ENCODE peak calls at places on chromosome 18, in five cellular contexts. O is kidney, D is H9, P is HepG2, J is lower lobe of right lung. E is an unnamed sample. For H3K4me1, the result is how much of the 10 kb centered on the place peaks cover.

GRCh38 chr18:22829781-22830180 is 103.3 kb upstream of the RBBP8 start:
- DNase-seq in P (no peak), O (no peak), D (no peak), J (no peak), E (no peak)

GRCh38 chr18:8669571-8669970 is 35.8 kb upstream of the MTCL1 start:
- DNase-seq in J (no peak), P (no peak), O (no peak), D (no peak), E (no peak)

GRCh38 chr18:43978174-43978573 is 700.9 kb upstream of the SYT4 start:
- DNase-seq in P (no peak), D (no peak), O (no peak), J (no peak), E (no peak)

GRCh38 chr18:64115906-64116305 is 33.0 kb downstream of the LINC00305 start:
- DNase-seq in O (no peak), J (no peak), P (no peak), D (no peak), E (peak)

GRCh38 chr18:45650321-45650720 is 35.0 kb downstream of the SLC14A2 start:
- DNase-seq in J (no peak), O (no peak), P (no peak), D (no peak), E (no peak)

GRCh38 chr18:48914581-48915251 is 36.0 kb downstream of the SMAD7 start:
- DNase-seq in P (no peak), J (no peak), D (peak), O (no peak), E (peak)

GRCh38 chr18:72866572-72866900 is 1.3 kb downstream of the NETO1 start:
- DNase-seq in J (no peak), D (no peak), O (no peak), P (no peak), E (no peak)

GRCh38 chr18:70292628-70293027 is 3.8 kb downstream of the SOCS6 start:
- DNase-seq in D (no peak), J (no peak), P (no peak), O (no peak), E (no peak)

GRCh38 chr18:41761329-41762028 is 193.6 kb upstream of the PIK3C3 start:
- DNase-seq in D (no peak), P (no peak), J (no peak), O (no peak), E (no peak)

GRCh38 chr18:24023185-24023814 is 8.7 kb downstream of the TTC39C start:
- DNase-seq in D (peak), P (peak), O (no peak), J (no peak), E (no peak)

GRCh38 chr18:48106976-48107781 is 176.7 kb upstream of the SMAD2 start:
- DNase-seq in J (no peak), D (peak), O (no peak), P (no peak), E (no peak)

GRCh38 chr18:9823805-9824473 is 61.8 kb upstream of the TXNDC2 start:
- DNase-seq in O (no peak), P (no peak), D (no peak), J (no peak), E (no peak)

GRCh38 chr18:26448714-26449159 is 99.6 kb downstream of the KCTD1 start:
- DNase-seq in O (no peak), J (no peak), P (no peak), D (no peak), E (no peak)

GRCh38 chr18:23862071-23862470 is 152.5 kb upstream of the TTC39C start:
- DNase-seq in O (no peak), D (no peak), J (no peak), P (no peak), E (peak)

GRCh38 chr18:62324917-62325805 is at the start of gene TNFRSF11A:
- DNase-seq in O (peak), P (no peak), D (peak), J (peak), E (no peak)

GRCh38 chr18:13453714-13454113 is 235.2 kb downstream of the LDLRAD4 start:
- DNase-seq in O (no peak), P (no peak), J (no peak), D (peak), E (no peak)

GRCh38 chr18:23825978-23826405 is 136.7 kb downstream of the LAMA3 start:
- DNase-seq in D (no peak), O (peak), J (no peak), P (no peak), E (peak)

GRCh38 chr18:9380571-9381390 is 46.2 kb downstream of the TWSG1 start:
- DNase-seq in J (no peak), P (no peak), D (no peak), O (no peak), E (peak)

GRCh38 chr18:74546007-74546406 is 11.7 kb downstream of the CNDP1 start:
- DNase-seq in D (no peak), J (no peak), P (no peak), O (no peak), E (no peak)

GRCh38 chr18:45664824-45665763 is 49.8 kb downstream of the SLC14A2 start:
- DNase-seq in D (peak), P (peak), J (no peak), O (no peak), E (peak)

GRCh38 chr18:23626451-23627279 is 36.0 kb downstream of the ANKRD29 start:
- DNase-seq in D (no peak), P (no peak), J (no peak), O (no peak), E (no peak)

GRCh38 chr18:50170004-50170403 is 24.9 kb downstream of the MYO5B start:
- DNase-seq in J (no peak), P (no peak), D (no peak), O (no peak), E (no peak)

GRCh38 chr18:50172367-50172766 is 22.6 kb downstream of the MYO5B start:
- DNase-seq in P (no peak), D (no peak), J (no peak), O (no peak), E (no peak)

GRCh38 chr18:50163505-50163904 is 31.4 kb downstream of the MYO5B start:
- DNase-seq in P (no peak), J (no peak), D (no peak), O (no peak), E (no peak)

DNA sequence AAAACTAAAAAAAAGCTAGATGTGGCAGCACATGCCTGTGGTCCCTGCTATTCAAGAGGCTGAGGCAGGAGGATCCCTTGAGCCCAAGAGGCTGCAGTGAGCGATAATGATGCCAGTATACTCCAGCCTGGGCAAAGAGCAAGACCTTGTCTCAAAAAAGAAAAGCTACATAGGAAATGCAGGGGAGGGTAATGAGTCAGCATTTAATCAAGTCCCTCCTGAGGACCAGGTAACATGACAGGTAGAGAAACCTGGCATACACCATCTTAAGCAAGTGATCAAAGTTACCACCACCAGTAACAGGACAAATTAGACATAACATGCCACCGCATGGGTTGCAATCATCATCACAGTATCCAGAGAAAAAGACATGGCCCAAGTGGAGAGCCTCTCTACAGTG is 25.8 kb downstream of the MYO5B start:
- DNase-seq in P (no peak), O (no peak), J (no peak), D (no peak), E (no peak)
- H3K4me1 ChIP-seq in P (under half), O (under half), J (under half), D (under half), E (under half)

GRCh38 chr18:32383040-32383819 is 87.5 kb downstream of the GAREM1 start:
- DNase-seq in P (peak), O (no peak), D (no peak), J (no peak), E (no peak)
- H3K27ac ChIP-seq in P (peak), O (no peak), D (no peak), J (no peak), E (no peak)

GRCh38 chr18:57585846-57586242 is 658 bp downstream of the FECH start:
- DNase-seq in O (no peak), D (no peak), J (no peak), P (no peak), E (no peak)
- H3K4me1 ChIP-seq in O (under half), D (under half), J (under half), P (under half), E (under half)

DNA sequence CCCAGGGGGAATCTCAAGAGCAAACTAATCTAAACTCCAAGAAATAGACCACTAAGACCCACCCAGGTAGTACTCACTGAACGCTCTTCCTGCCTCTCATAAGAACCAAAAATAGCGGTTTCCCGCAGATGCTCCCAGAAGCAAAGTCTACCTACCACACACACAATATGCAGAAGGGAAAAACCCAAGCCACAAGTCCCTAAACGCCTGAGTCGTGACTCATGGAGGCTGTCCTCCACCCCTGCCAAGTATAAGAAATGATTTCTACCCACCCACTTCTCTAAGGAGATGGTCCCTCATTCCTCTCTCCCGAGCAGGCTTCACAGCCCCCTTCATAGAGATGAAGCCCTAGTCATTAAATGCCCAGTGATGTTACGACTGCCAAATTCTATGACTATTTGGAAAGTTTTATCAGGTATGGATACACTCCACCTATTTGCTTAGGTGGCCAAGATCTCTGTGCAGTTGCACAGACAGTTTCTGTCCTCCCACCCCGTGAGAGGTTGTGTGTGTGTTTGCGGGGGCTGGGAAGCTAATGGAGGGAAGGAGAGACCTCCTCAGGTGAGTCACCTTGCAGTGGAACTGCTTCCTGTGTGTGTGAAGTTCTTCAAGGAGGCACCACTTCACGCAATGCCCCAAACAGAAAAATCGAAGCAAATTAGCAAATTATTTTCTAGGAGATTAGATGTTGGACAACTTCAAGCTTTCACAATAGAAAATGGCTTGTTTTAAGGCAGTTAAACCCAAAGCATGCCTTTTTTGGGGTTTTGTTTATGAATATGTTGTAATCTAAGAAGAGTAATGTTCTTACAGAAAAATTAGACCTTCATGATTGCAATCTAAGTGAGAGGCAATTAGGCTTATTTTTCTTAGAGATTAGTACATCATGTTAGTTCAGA is 175.1 kb downstream of the TGIF1 start:
- DNase-seq in P (no peak), J (no peak), O (no peak), D (no peak), E (peak)
- H3K27ac ChIP-seq in P (peak), J (peak), O (peak), D (no peak), E (peak)

DNA sequence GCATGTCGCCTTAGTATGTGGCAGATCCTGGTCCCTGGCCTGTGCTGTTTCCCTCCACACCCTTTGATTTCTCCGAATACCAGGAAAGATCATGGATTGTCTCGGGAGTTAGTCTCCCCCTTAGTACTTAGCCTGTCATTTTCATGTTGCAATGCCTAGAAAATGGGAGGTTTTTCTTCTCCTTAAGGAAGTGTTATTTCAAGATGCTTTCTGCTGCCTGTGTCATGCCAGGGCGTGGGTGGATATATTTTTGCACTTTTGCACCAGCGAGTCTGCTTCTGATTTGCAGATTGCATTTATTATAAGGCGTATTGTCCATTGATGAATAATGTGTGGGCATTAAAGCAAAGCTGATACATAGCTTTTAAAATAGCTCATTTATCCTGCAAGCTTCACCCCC is 223.5 kb downstream of the NEDD4L start:
- DNase-seq in P (no peak), J (no peak), D (no peak), O (no peak), E (no peak)
- H3K4me1 ChIP-seq in P (under half), J (under half), D (under half), O (under half), E (under half)

DNA sequence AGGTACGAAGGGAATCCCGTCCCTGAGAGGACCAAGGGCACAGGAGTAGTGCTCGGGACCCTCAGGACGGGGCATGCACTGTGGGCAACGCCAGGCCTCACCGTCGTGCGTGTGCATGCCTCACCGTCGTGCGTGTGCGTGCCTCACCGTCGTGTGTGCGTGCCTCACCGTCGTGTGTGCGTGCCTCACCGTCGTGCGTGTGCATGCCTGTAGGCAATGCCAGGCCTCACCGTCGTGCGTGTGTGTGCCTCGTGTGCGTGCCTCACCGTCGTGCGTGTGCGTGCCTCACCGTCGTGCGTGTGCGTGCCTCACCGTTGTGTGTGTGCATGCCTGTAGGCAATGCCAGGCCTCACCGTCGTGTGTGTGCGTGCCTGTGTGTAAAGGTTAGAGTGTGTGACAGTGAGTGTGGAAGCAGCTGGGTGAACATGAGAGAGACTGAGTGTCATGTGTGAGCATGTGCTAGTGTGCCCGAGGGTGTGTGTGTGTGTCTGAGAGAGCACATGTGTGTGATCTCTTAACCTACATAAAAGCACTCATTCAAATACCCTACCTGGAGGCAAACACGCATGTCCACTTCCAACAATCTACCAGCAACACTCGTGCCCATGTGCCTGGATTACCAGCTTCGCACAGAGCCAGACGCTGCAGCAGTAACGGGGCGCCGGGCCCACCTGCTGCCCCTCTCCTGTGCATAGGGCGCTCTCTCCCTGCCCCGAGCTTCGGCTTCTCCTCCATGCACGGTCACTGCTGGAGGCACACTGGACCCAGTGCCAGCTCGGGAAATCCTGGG is 36.3 kb downstream of the ZNF516 start:
- DNase-seq in O (no peak), J (peak), P (no peak), D (no peak), E (no peak)
- H3K27ac ChIP-seq in O (no peak), J (peak), P (no peak), D (no peak), E (no peak)